ENCODE peak calls at places on chromosomes 11 and 22, in ten cellular contexts. I is EH; S is fibroblast of mammary gland; N is HEK293T; Z is cardiac muscle cell; F is iPS-NIHi11; W is small intestine; G is activated CD4-positive, alpha-beta T cell treated with anti-CD3 and anti-CD28 coated beads, Interleukin-2, amount 50 U/mL, for 48 hours; H is NCI-H1417; J is HT1080. E is an unnamed sample.

GRCh38 chr11:2267871-2268825 is 2.2 kb downstream of the ASCL2 start:
- DNase-seq in I (no peak), J (no peak), Z (no peak), W (no peak), G (no peak), N (peak), S (no peak), H (no peak), F (peak), E (no peak)

GRCh38 chr11:61581931-61582330 is 1.1 kb upstream of the SYT7 start:
- DNase-seq in H (no peak), S (no peak), Z (no peak), G (no peak), N (no peak), W (no peak), F (no peak), J (no peak), I (no peak), E (no peak)

GRCh38 chr11:19134004-19134403 is 17.0 kb downstream of the ZDHHC13 start:
- DNase-seq in J (no peak), H (no peak), F (no peak), N (no peak), I (no peak), W (no peak), G (no peak), Z (no peak), S (no peak), E (no peak)

GRCh38 chr22:32628626-32629587 is 154.3 kb downstream of the FBXO7 start:
- DNase-seq in F (no peak), S (peak), J (no peak), I (peak), G (no peak), H (no peak), N (no peak), W (no peak), Z (no peak), E (peak)

GRCh38 chr22:30411780-30412179 is 13.8 kb upstream of the MTFP1 start:
- DNase-seq in S (no peak), F (no peak), N (no peak), H (no peak), I (no peak), J (peak), W (no peak), Z (no peak), G (no peak), E (no peak)

GRCh38 chr22:19120829-19121630 is 1.2 kb downstream of the DGCR2 start:
- DNase-seq in W (peak), F (peak), J (peak), N (peak), H (no peak), Z (peak), S (peak), I (peak), G (no peak), E (peak)

GRCh38 chr22:33210129-33210784 is 152.1 kb upstream of the SYN3 start:
- DNase-seq in I (peak), J (peak), G (peak), Z (peak), F (peak), N (peak), W (peak), S (peak), H (peak), E (peak)

GRCh38 chr22:49962751-49963646 is 2.4 kb downstream of the PIM3 start:
- DNase-seq in Z (no peak), G (peak), W (no peak), F (peak), J (no peak), N (no peak), I (no peak), S (no peak), H (peak), E (no peak)

GRCh38 chr22:27726344-27726725 is 75.2 kb downstream of the MN1 start:
- DNase-seq in I (no peak), J (no peak), N (no peak), Z (no peak), S (no peak), H (no peak), G (no peak), W (no peak), F (no peak), E (no peak)

GRCh38 chr11:121895919-121896318 is 220.1 kb downstream of the BLID start:
- DNase-seq in F (no peak), S (peak), W (no peak), H (no peak), I (peak), G (no peak), Z (no peak), N (no peak), J (peak), E (peak)

GRCh38 chr11:69705246-69705856 is 1.5 kb upstream of the FGF19 start:
- DNase-seq in N (no peak), F (no peak), H (peak), I (no peak), Z (no peak), S (no peak), J (no peak), W (no peak), G (no peak), E (peak)

GRCh38 chr22:42473484-42474193 is 41.4 kb upstream of the NFAM1 start:
- DNase-seq in W (peak), G (no peak), Z (peak), F (peak), J (peak), H (peak), S (peak), N (peak), I (peak), E (peak)

GRCh38 chr11:10638285-10638684 is 55.3 kb downstream of the IRAG1 start:
- DNase-seq in J (no peak), S (peak), F (no peak), H (peak), Z (no peak), G (no peak), I (no peak), N (no peak), W (no peak), E (peak)

GRCh38 chr22:48884292-48884691 is 943.4 kb downstream of the BRD1 start:
- DNase-seq in H (no peak), N (no peak), F (no peak), G (no peak), S (no peak), J (no peak), I (no peak), W (no peak), Z (no peak), E (no peak)

GRCh38 chr22:33803371-33803770 is 116.9 kb downstream of the LARGE1 start:
- DNase-seq in F (no peak), W (peak), H (no peak), J (peak), G (no peak), Z (no peak), I (peak), N (no peak), S (peak), E (peak)

GRCh38 chr11:498297-499181 is 8.5 kb downstream of the RNH1 start:
- DNase-seq in F (peak), I (no peak), W (no peak), N (no peak), J (no peak), G (no peak), Z (no peak), S (no peak), H (no peak), E (no peak)

GRCh38 chr22:20117656-20118571 is 888 bp upstream of the TRMT2A start:
- DNase-seq in G (peak), J (no peak), F (no peak), I (peak), N (no peak), W (no peak), H (peak), S (peak), Z (peak), E (peak)

GRCh38 chr11:74592063-74592440 is 330 bp upstream of the POLD3 start:
- DNase-seq in W (no peak), N (no peak), F (no peak), S (peak), H (no peak), Z (no peak), G (no peak), J (no peak), I (no peak), E (peak)

GRCh38 chr22:41352058-41352457 is 29.7 kb upstream of the TEF start:
- DNase-seq in S (peak), G (no peak), N (no peak), J (peak), I (peak), F (no peak), Z (no peak), H (no peak), W (no peak), E (peak)

GRCh38 chr11:83895516-83895915 is 609.3 kb upstream of the CCDC90B start:
- DNase-seq in J (no peak), I (no peak), G (no peak), W (no peak), S (no peak), Z (peak), F (peak), H (no peak), N (no peak), E (no peak)

GRCh38 chr11:47606731-47607130 is 12.5 kb upstream of the C1QTNF4 start:
- DNase-seq in F (no peak), I (no peak), G (no peak), W (no peak), N (no peak), Z (peak), J (no peak), S (peak), H (no peak), E (no peak)

GRCh38 chr22:24230911-24231656 is 13.8 kb downstream of the GGT5 start:
- DNase-seq in J (no peak), H (no peak), N (peak), I (no peak), G (peak), F (peak), S (no peak), Z (peak), W (peak), E (no peak)

GRCh38 chr11:1829039-1829820 is 5.6 kb upstream of the SYT8 start:
- DNase-seq in H (no peak), I (peak), F (no peak), W (no peak), G (no peak), J (peak), N (no peak), S (no peak), Z (no peak), E (peak)

GRCh38 chr11:86902345-86902744 is 52.9 kb downstream of the FZD4 start:
- DNase-seq in J (no peak), W (no peak), N (no peak), H (no peak), S (no peak), Z (no peak), G (no peak), F (no peak), I (no peak), E (no peak)

GRCh38 chr22:21754523-21755128 is 19.0 kb upstream of the YPEL1 start:
- DNase-seq in S (peak), W (peak), F (no peak), H (no peak), I (no peak), G (no peak), Z (no peak), J (no peak), N (no peak), E (peak)

GRCh38 chr11:127737499-127737898 is 736.9 kb upstream of the KIRREL3 start:
- DNase-seq in G (no peak), S (no peak), W (no peak), N (no peak), J (no peak), F (no peak), H (no peak), Z (no peak), I (no peak), E (no peak)

GRCh38 chr11:62786318-62787004 is 741 bp upstream of the TMEM179B start:
- DNase-seq in W (peak), S (peak), G (peak), I (peak), F (peak), Z (peak), N (peak), H (peak), J (peak), E (peak)

GRCh38 chr11:75827562-75827961 is 12.6 kb downstream of the UVRAG start:
- DNase-seq in N (no peak), G (no peak), Z (no peak), J (no peak), F (no peak), W (no peak), H (no peak), I (peak), S (no peak), E (no peak)

E was measured in AG08395.